ENCODE peak calls at places on chromosomes 2 and 18, in ten cellular contexts. Z is psoas muscle; J is HCT116; L is iris pigment epithelial cell; N is Peyer's patch; S is stimulated activated CD4-positive, alpha-beta T cell treated with anti-CD3 and anti-CD28 coated beads, Interleukin-4, amount 100 ng/mL, for 24 hours; R is RPMI8226; V is amniotic stem cell; X is H4; U is HFF-Myc. M is an unnamed sample.

GRCh38 chr2:120771556-120772208 is 36.0 kb downstream of the GLI2 start:
- DNase-seq in Z (peak; percentile 84), J (no peak), L (peak; percentile 92), N (no peak), S (no peak), R (no peak), V (peak; percentile 83), X (peak; percentile 77), U (no peak), M (no peak)

GRCh38 chr18:78640596-78640995 is 339.0 kb upstream of the SALL3 start:
- DNase-seq in Z (no peak), J (no peak), L (no peak), N (no peak), S (no peak), R (no peak), V (no peak), X (no peak), U (no peak), M (no peak)

GRCh38 chr18:22228930-22229329 is 59.5 kb downstream of the GATA6 start:
- DNase-seq in Z (no peak), J (no peak), L (peak; percentile 91), N (no peak), S (no peak), R (no peak), V (no peak), X (no peak), U (no peak), M (no peak)

GRCh38 chr18:35619468-35619867 is 37.9 kb downstream of the GALNT1 start:
- DNase-seq in Z (no peak), J (no peak), L (no peak), N (no peak), S (no peak), R (no peak), V (no peak), X (no peak), U (no peak), M (no peak)

GRCh38 chr2:195121341-195121740 is 535.7 kb upstream of the SLC39A10 start:
- DNase-seq in Z (no peak), J (no peak), L (no peak), N (no peak), S (no peak), R (no peak), V (no peak), X (no peak), U (no peak), M (no peak)

GRCh38 chr2:125652260-125652659 is 1003.7 kb upstream of the GYPC start:
- DNase-seq in Z (no peak), J (no peak), L (no peak), N (no peak), S (no peak), R (no peak), V (no peak), X (no peak), U (no peak), M (no peak)

GRCh38 chr2:196399736-196400691 is 228.6 kb upstream of the STK17B start:
- DNase-seq in Z (no peak), J (peak; percentile 40), L (peak; percentile 96), N (no peak), S (no peak), R (no peak), V (peak; percentile 85), X (peak; percentile 84), U (peak; percentile 37), M (no peak)

GRCh38 chr2:111946294-111947114 is 48.1 kb downstream of the MERTK start:
- DNase-seq in Z (no peak), J (peak; percentile 94), L (peak; percentile 95), N (peak; percentile 73), S (no peak), R (peak; percentile 14), V (peak; percentile 40), X (peak; percentile 94), U (peak; percentile 49), M (peak; percentile 92)

GRCh38 chr2:86185517-86186212 is 9.6 kb downstream of the IMMT start:
- DNase-seq in Z (no peak), J (no peak), L (no peak), N (no peak), S (no peak), R (no peak), V (no peak), X (no peak), U (no peak), M (no peak)

GRCh38 chr2:169824373-169825333 is at the start of gene METTL5:
- DNase-seq in Z (peak; percentile 92), J (peak; percentile 72), L (peak; percentile 75), N (peak; percentile 89), S (peak; percentile 81), R (peak; percentile 89), V (peak; percentile 47), X (peak; percentile 70), U (peak; percentile 47), M (no peak)

GRCh38 chr2:147663964-147664363 is 180.9 kb upstream of the ACVR2A start:
- DNase-seq in Z (no peak), J (no peak), L (no peak), N (no peak), S (no peak), R (no peak), V (no peak), X (no peak), U (no peak), M (no peak)

GRCh38 chr2:157107877-157108276 is 149.6 kb upstream of the GALNT5 start:
- DNase-seq in Z (no peak), J (no peak), L (peak; percentile 86), N (no peak), S (no peak), R (peak; percentile 24), V (no peak), X (peak; percentile 27), U (peak; percentile 20), M (peak; percentile 8)

GRCh38 chr2:21821697-21822227 is 698.0 kb downstream of the TDRD15 start:
- DNase-seq in Z (no peak), J (no peak), L (peak; percentile 32), N (no peak), S (no peak), R (no peak), V (no peak), X (no peak), U (no peak), M (no peak)

GRCh38 chr2:241616168-241617125 is 20.5 kb downstream of the THAP4 start:
- DNase-seq in Z (no peak), J (no peak), L (no peak), N (no peak), S (no peak), R (no peak), V (no peak), X (no peak), U (no peak), M (no peak)

GRCh38 chr2:98455494-98455976 is 10.9 kb downstream of the INPP4A start:
- DNase-seq in Z (no peak), J (no peak), L (peak; percentile 52), N (no peak), S (peak; percentile 41), R (peak; percentile 70), V (no peak), X (no peak), U (no peak), M (no peak)

GRCh38 chr2:7881038-7881437 is 800.8 kb upstream of the ID2 start:
- DNase-seq in Z (no peak), J (no peak), L (no peak), N (no peak), S (no peak), R (no peak), V (no peak), X (no peak), U (no peak), M (no peak)

GRCh38 chr2:88010136-88010535 is 6.2 kb downstream of the RNU2-63P start:
- DNase-seq in Z (no peak), J (no peak), L (no peak), N (no peak), S (no peak), R (no peak), V (no peak), X (no peak), U (no peak), M (no peak)

GRCh38 chr18:44938396-44939036 is 257.8 kb downstream of the SETBP1 start:
- DNase-seq in Z (no peak), J (no peak), L (no peak), N (peak; percentile 73), S (no peak), R (no peak), V (no peak), X (no peak), U (no peak), M (no peak)

GRCh38 chr2:203809084-203809521 is 58.5 kb upstream of the CTLA4 start:
- DNase-seq in Z (no peak), J (no peak), L (peak; percentile 76), N (no peak), S (no peak), R (no peak), V (no peak), X (no peak), U (no peak), M (no peak)

GRCh38 chr2:74297950-74298349 is 45.3 kb downstream of the SLC4A5 start:
- DNase-seq in Z (no peak), J (no peak), L (no peak), N (no peak), S (no peak), R (no peak), V (no peak), X (no peak), U (no peak), M (no peak)

GRCh38 chr2:231191896-231192872 is 6.2 kb upstream of the ARMC9 start:
- DNase-seq in Z (peak; percentile 85), J (no peak), L (peak; percentile 84), N (peak; percentile 75), S (no peak), R (peak; percentile 22), V (peak; percentile 73), X (peak; percentile 55), U (peak; percentile 82), M (no peak)

GRCh38 chr2:195038158-195038557 is 618.9 kb upstream of the SLC39A10 start:
- DNase-seq in Z (no peak), J (no peak), L (no peak), N (no peak), S (no peak), R (no peak), V (no peak), X (no peak), U (no peak), M (no peak)

GRCh38 chr2:1518891-1519530 is 105.7 kb downstream of the TPO start:
- DNase-seq in Z (no peak), J (no peak), L (no peak), N (no peak), S (no peak), R (peak; percentile 89), V (no peak), X (peak; percentile 27), U (no peak), M (no peak)

GRCh38 chr2:39216495-39217191 is 27.1 kb downstream of the CDKL4 start:
- DNase-seq in Z (no peak), J (no peak), L (no peak), N (peak; percentile 79), S (peak; percentile 71), R (no peak), V (no peak), X (peak; percentile 85), U (no peak), M (no peak)

GRCh38 chr2:11498126-11498473 is 32.1 kb upstream of the E2F6 start:
- DNase-seq in Z (no peak), J (no peak), L (no peak), N (no peak), S (no peak), R (no peak), V (no peak), X (no peak), U (no peak), M (no peak)

GRCh38 chr18:79915161-79916127 is 36.0 kb downstream of the SLC66A2 start:
- DNase-seq in Z (peak; percentile 41), J (no peak), L (no peak), N (no peak), S (no peak), R (peak; percentile 12), V (no peak), X (no peak), U (no peak), M (no peak)

GRCh38 chr2:236177967-236178909 is 10.1 kb upstream of the GBX2 start:
- DNase-seq in Z (peak; percentile 80), J (peak; percentile 56), L (peak; percentile 44), N (peak; percentile 70), S (peak; percentile 20), R (no peak), V (no peak), X (peak; percentile 71), U (no peak), M (no peak)

GRCh38 chr2:118970396-118971135 is 28.6 kb downstream of the MARCO start:
- DNase-seq in Z (no peak), J (no peak), L (no peak), N (no peak), S (no peak), R (no peak), V (no peak), X (no peak), U (no peak), M (no peak)

M was measured in epithelial cell of prostate.